ENCODE peak calls at places on chromosomes 16 and 17, in five cellular contexts. P is effector memory CD4-positive, alpha-beta T cell; G is A549; U is mucosa of descending colon; B is CD4-positive, alpha-beta T cell. T is an unnamed sample.

GRCh38 chr16:1152651-1153259 is at the start of gene CACNA1H:
- DNase-seq in P (peak; percentile 32), G (peak; percentile 58), U (peak; percentile 21), B (peak; percentile 61), T (peak; percentile 59)

GRCh38 chr16:56401482-56401881 is 23.9 kb downstream of the AMFR start:
- DNase-seq in P (no peak), G (peak; percentile 48), U (no peak), B (no peak), T (no peak)

GRCh38 chr17:34619687-34620217 is 40.4 kb downstream of the TMEM132E start:
- DNase-seq in P (no peak), G (no peak), U (no peak), B (no peak), T (no peak)

GRCh38 chr16:68227850-68228553 is 7.9 kb downstream of the ESRP2 start:
- DNase-seq in P (no peak), G (no peak), U (peak; percentile 68), B (no peak), T (no peak)

GRCh38 chr16:57939872-57940224 is 31.1 kb downstream of the CNGB1 start:
- DNase-seq in P (no peak), G (no peak), U (no peak), B (no peak), T (no peak)

GRCh38 chr17:2289878-2290478 is 13.6 kb downstream of the SMG6 start:
- DNase-seq in P (no peak), G (no peak), U (no peak), B (no peak), T (no peak)

GRCh38 chr17:1956134-1956533 is 69.0 kb downstream of the RTN4RL1 start:
- DNase-seq in P (no peak), G (no peak), U (no peak), B (no peak), T (no peak)

GRCh38 chr16:19104591-19104990 is 9.2 kb upstream of the ITPRIPL2 start:
- DNase-seq in P (no peak), G (no peak), U (no peak), B (no peak), T (no peak)

GRCh38 chr16:785563-786535 is 2.3 kb downstream of the RPUSD1 start:
- DNase-seq in P (peak; percentile 65), G (peak; percentile 74), U (peak; percentile 83), B (peak; percentile 73), T (peak; percentile 66)

GRCh38 chr17:17985555-17985954 is 12.9 kb downstream of the DRC3 start:
- DNase-seq in P (no peak), G (no peak), U (no peak), B (no peak), T (no peak)

GRCh38 chr16:31081428-31082351 is 7.1 kb downstream of the PRSS53 start:
- DNase-seq in P (no peak), G (no peak), U (no peak), B (no peak), T (no peak)

GRCh38 chr17:77957215-77957868 is 1.2 kb upstream of the TNRC6C start:
- DNase-seq in P (no peak), G (peak; percentile 34), U (peak; percentile 4), B (no peak), T (no peak)

GRCh38 chr17:75900691-75901533 is 3.8 kb downstream of the MRPL38 start:
- DNase-seq in P (no peak), G (no peak), U (no peak), B (no peak), T (no peak)

GRCh38 chr17:69588739-69589334 is 174.3 kb downstream of the MAP2K6 start:
- DNase-seq in P (no peak), G (no peak), U (no peak), B (no peak), T (no peak)

GRCh38 chr17:50621562-50621961 is 13.1 kb upstream of the ABCC3 start:
- DNase-seq in P (no peak), G (no peak), U (no peak), B (no peak), T (no peak)

GRCh38 chr17:7721612-7722011 is 4.1 kb downstream of the DNAH2 start:
- DNase-seq in P (no peak), G (no peak), U (no peak), B (no peak), T (no peak)

GRCh38 chr16:57514371-57514770 is 22.0 kb downstream of the CCDC102A start:
- DNase-seq in P (no peak), G (no peak), U (no peak), B (no peak), T (no peak)

GRCh38 chr17:78269893-78270490 is 38.6 kb downstream of the TMEM235 start:
- DNase-seq in P (no peak), G (no peak), U (no peak), B (no peak), T (no peak)

GRCh38 chr17:11554542-11554941 is 43.7 kb upstream of the DNAH9 start:
- DNase-seq in P (no peak), G (no peak), U (no peak), B (no peak), T (no peak)
- H3K9me3 ChIP-seq in P (no peaks in the 10 kb centered on the region), G (no peaks in the 10 kb centered on the region), U (no peaks in the 10 kb centered on the region), B (no peaks in the 10 kb centered on the region), T (no peaks in the 10 kb centered on the region)

GRCh38 chr16:72422308-72422897 is 250.4 kb upstream of the PMFBP1 start:
- DNase-seq in P (no peak), G (no peak), U (no peak), B (no peak), T (no peak)

GRCh38 chr16:72424776-72425175 is 252.8 kb upstream of the PMFBP1 start:
- DNase-seq in P (no peak), G (no peak), U (no peak), B (no peak), T (no peak)

GRCh38 chr16:72415379-72415778 is 243.4 kb upstream of the PMFBP1 start:
- DNase-seq in P (no peak), G (no peak), U (no peak), B (no peak), T (no peak)

GRCh38 chr16:72419638-72420037 is 247.7 kb upstream of the PMFBP1 start:
- DNase-seq in P (no peak), G (no peak), U (no peak), B (no peak), T (no peak)
- H3K9me3 ChIP-seq in P (peaks cover 4% of the 10 kb centered on the region), G (peaks cover 27% of the 10 kb centered on the region), U (peaks cover 19% of the 10 kb centered on the region), B (peaks cover 8% of the 10 kb centered on the region), T (no peaks in the 10 kb centered on the region)

DNA sequence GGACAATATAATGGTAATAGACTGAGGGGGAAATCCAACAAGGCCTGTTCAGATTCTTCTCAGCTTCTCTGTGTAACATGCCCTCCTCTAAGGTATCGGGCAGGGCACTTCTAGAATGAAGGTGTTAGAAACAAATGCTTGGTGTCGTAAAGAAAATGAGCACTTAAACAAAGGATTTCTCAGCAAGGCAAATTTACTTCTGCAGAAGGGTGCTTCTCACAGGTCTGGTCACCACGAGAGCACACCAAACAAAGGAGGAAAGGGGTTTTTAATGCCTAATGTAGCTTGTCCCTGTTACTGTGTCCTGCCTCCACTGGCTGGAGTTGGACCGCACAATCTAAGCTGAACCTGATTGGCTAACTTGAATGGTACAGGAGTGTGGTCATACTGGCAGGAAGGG is 642.6 kb upstream of the CDH8 start:
- DNase-seq in P (no peak), G (no peak), U (no peak), B (no peak), T (no peak)
- H3K9me3 ChIP-seq in P (peaks cover 4% of the 10 kb centered on the region), G (peaks cover 4% of the 10 kb centered on the region), U (peaks cover 53% of the 10 kb centered on the region), B (peaks cover 18% of the 10 kb centered on the region), T (no peaks in the 10 kb centered on the region)

GRCh38 chr17:53668854-53669253 is 153.9 kb upstream of the KIF2B start:
- DNase-seq in P (no peak), G (no peak), U (no peak), B (no peak), T (no peak)
- H3K9me3 ChIP-seq in P (no peaks in the 10 kb centered on the region), G (peaks cover 9% of the 10 kb centered on the region), U (peaks cover 14% of the 10 kb centered on the region), B (peaks cover 5% of the 10 kb centered on the region), T (no peaks in the 10 kb centered on the region)

GRCh38 chr16:73447850-73448249 is 399.9 kb upstream of the ZFHX3 start:
- DNase-seq in P (no peak), G (no peak), U (no peak), B (no peak), T (no peak)

DNA sequence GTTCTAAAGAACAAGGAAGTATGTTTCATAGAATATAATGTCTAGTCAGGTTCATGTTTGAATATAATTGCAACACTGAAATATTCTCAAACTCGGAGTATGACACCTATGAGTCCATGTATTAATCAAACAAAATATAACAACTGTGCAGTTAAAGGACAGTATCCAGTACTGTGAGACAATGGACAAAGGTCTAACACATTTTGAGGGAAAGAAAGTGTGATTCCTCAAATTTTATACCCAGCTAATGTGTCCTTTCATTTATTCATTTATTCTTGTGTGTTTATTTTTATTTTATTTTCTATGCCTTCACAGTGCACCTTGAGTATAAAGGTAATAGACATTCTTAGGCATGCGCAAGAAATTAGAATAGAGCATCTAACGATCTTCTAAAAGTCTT is 401.0 kb upstream of the ZFHX3 start:
- DNase-seq in P (no peak), G (no peak), U (no peak), B (no peak), T (no peak)
- H3K9me3 ChIP-seq in P (no peaks in the 10 kb centered on the region), G (peaks cover 37% of the 10 kb centered on the region), U (peaks cover 13% of the 10 kb centered on the region), B (peaks cover 25% of the 10 kb centered on the region), T (no peaks in the 10 kb centered on the region)

GRCh38 chr16:79001156-79001997 is 599.2 kb downstream of the MAF start:
- DNase-seq in P (no peak), G (no peak), U (no peak), B (no peak), T (no peak)
- H3K9me3 ChIP-seq in P (no peaks in the 10 kb centered on the region), G (no peaks in the 10 kb centered on the region), U (no peaks in the 10 kb centered on the region), B (no peaks in the 10 kb centered on the region), T (no peaks in the 10 kb centered on the region)

GRCh38 chr16:17424771-17425170 is 46.0 kb downstream of the XYLT1 start:
- DNase-seq in P (no peak), G (no peak), U (no peak), B (no peak), T (no peak)
- H3K9me3 ChIP-seq in P (no peaks in the 10 kb centered on the region), G (peaks cover 3% of the 10 kb centered on the region), U (no peaks in the 10 kb centered on the region), B (no peaks in the 10 kb centered on the region), T (no peaks in the 10 kb centered on the region)